ENCODE peak calls at places on chromosome 20, in seven cellular contexts. V, I, C, O, Q, E and F are unnamed samples.

GRCh38 chr20:17612975-17613327 is 43.1 kb downstream of the DSTN start:
- DNase-seq in Q (no peak), E (peak; percentile 10), O (no peak), V (peak; percentile 24), C (no peak), I (no peak), F (no peak)

GRCh38 chr20:56371977-56372376 is 13.2 kb downstream of the FAM210B start:
- DNase-seq in Q (no peak), E (no peak), I (no peak), C (no peak), O (no peak), V (no peak), F (no peak)

GRCh38 chr20:1324598-1325172 is 4.3 kb downstream of the SDCBP2 start:
- DNase-seq in O (no peak), C (no peak), I (no peak), E (no peak), V (no peak), Q (no peak), F (peak; percentile 46)

GRCh38 chr20:58706150-58706892 is 13.7 kb downstream of the NPEPL1 start:
- DNase-seq in O (no peak), C (peak; percentile 41), I (no peak), E (no peak), Q (no peak), V (no peak), F (no peak)

GRCh38 chr20:36572701-36573102 is 695 bp upstream of the TGIF2 start:
- DNase-seq in I (no peak), O (peak; percentile 31), V (peak; percentile 61), Q (no peak), E (peak; percentile 48), C (no peak), F (no peak)

GRCh38 chr20:40463171-40463570 is 225.9 kb downstream of the MAFB start:
- DNase-seq in V (no peak), C (no peak), I (no peak), O (no peak), E (no peak), Q (no peak), F (no peak)

GRCh38 chr20:12306107-12306506 is 388.4 kb downstream of the BTBD3 start:
- DNase-seq in V (no peak), E (no peak), I (no peak), C (no peak), O (no peak), Q (no peak), F (no peak)

GRCh38 chr20:32870985-32871384 is 12.3 kb downstream of the EFCAB8 start:
- DNase-seq in E (no peak), C (peak; percentile 17), I (no peak), V (no peak), Q (no peak), O (no peak), F (no peak)

GRCh38 chr20:23397961-23398360 is 23.3 kb downstream of the NAPB start:
- DNase-seq in Q (no peak), E (no peak), C (no peak), V (no peak), O (no peak), I (peak; percentile 37), F (no peak)

GRCh38 chr20:46088409-46089075 is 1.2 kb downstream of the NCOA5 start:
- DNase-seq in C (no peak), Q (no peak), O (no peak), V (peak; percentile 28), E (no peak), I (no peak), F (no peak)

GRCh38 chr20:3925899-3926638 is 36.9 kb downstream of the PANK2 start:
- DNase-seq in E (no peak), Q (no peak), I (no peak), O (no peak), C (no peak), V (no peak), F (no peak)

GRCh38 chr20:39291301-39291700 is 329.2 kb downstream of the DHX35 start:
- DNase-seq in C (no peak), E (no peak), O (no peak), V (no peak), Q (no peak), I (no peak), F (no peak)

DNA sequence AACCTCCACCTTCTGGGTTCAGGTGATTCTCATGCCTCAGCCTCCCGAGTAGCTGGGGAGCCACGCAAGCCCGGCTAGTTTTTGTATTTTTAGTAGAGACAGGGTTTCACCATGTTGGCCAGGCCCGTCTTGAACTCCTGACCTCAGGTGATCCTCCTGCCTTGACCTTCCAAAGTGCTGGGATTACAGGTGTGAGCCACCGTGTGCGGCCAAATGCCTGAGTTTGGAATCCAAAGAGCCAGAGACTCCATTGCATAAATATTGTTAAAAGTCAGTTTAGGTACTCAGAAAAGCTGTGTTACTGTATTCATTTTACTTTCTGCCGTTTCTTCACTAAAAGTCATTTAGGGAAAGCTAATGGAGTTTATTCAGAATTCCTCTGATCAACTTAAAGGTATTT is 137.3 kb downstream of the SULF2 start:
- DNase-seq in C (no peak), O (no peak), V (no peak), I (no peak), E (no peak), Q (no peak), F (no peak)
- TF ChIP-seq CTCF in C (no peak), O (no peak), V (no peak), I (no peak), E (no peak), Q (no peak), F (no peak)

GRCh38 chr20:60038400-60038799 is 80.2 kb downstream of the CDH26 start:
- DNase-seq in Q (no peak), E (no peak), C (no peak), I (no peak), O (no peak), V (no peak), F (no peak)

GRCh38 chr20:60036346-60037119 is 78.3 kb downstream of the CDH26 start:
- DNase-seq in C (no peak), O (no peak), E (no peak), Q (no peak), V (no peak), I (no peak), F (no peak)

GRCh38 chr20:60035486-60035885 is 77.3 kb downstream of the CDH26 start:
- DNase-seq in C (no peak), I (no peak), E (no peak), V (no peak), Q (no peak), O (no peak), F (no peak)

GRCh38 chr20:60039526-60039925 is 81.3 kb downstream of the CDH26 start:
- DNase-seq in O (no peak), I (no peak), V (no peak), E (no peak), Q (no peak), C (no peak), F (no peak)

GRCh38 chr20:60037120-60037499 is 78.9 kb downstream of the CDH26 start:
- DNase-seq in V (no peak), Q (no peak), I (no peak), E (no peak), O (no peak), C (no peak), F (no peak)
- TF ChIP-seq CTCF in V (no peak), Q (no peak), I (no peak), E (no peak), O (no peak), C (no peak), F (no peak)

GRCh38 chr20:63891061-63892002 is 3.6 kb upstream of the DNAJC5 start:
- DNase-seq in O (no peak), E (no peak), I (no peak), Q (no peak), C (no peak), V (no peak), F (no peak)
- TF ChIP-seq CTCF in O (no peak), E (no peak), I (no peak), Q (no peak), C (no peak), V (no peak), F (no peak)

GRCh38 chr20:6829510-6830116 is 62.1 kb downstream of the BMP2 start:
- DNase-seq in V (no peak), Q (no peak), E (no peak), C (no peak), I (no peak), O (no peak), F (no peak)
- TF ChIP-seq CTCF in V (peak; percentile 20), Q (no peak), E (no peak), C (no peak), I (no peak), O (no peak), F (no peak)